ENCODE peak calls at places on chromosomes 13 and 19, in five cellular contexts. One of them, this sample, is unnamed.

GRCh38 chr13:72656357-72656756 is 71.1 kb downstream of the MZT1 start:
- DNase-seq in GM12865: no peak
- DNase-seq in choroid plexus epithelial cell: no peak
- DNase-seq in GM12864: no peak
- DNase-seq in colonic mucosa: no peak
- DNase-seq in this sample: no peak

GRCh38 chr19:8569066-8569761 is 8.0 kb downstream of the MYO1F start:
- DNase-seq in GM12864: peak; percentile 76
- DNase-seq in colonic mucosa: peak; percentile 38
- DNase-seq in GM12865: peak; percentile 96
- DNase-seq in choroid plexus epithelial cell: peak; percentile 98
- DNase-seq in this sample: peak; percentile 97

GRCh38 chr19:35381318-35381717 is 10.4 kb downstream of the GPR42 start:
- DNase-seq in GM12865: no peak
- DNase-seq in colonic mucosa: no peak
- DNase-seq in GM12864: no peak
- DNase-seq in choroid plexus epithelial cell: no peak
- DNase-seq in this sample: no peak

GRCh38 chr19:47113446-47114348 is at the start of gene ZC3H4:
- DNase-seq in choroid plexus epithelial cell: peak; percentile 95
- DNase-seq in GM12864: peak; percentile 83
- DNase-seq in colonic mucosa: peak; percentile 97
- DNase-seq in GM12865: peak; percentile 96
- DNase-seq in this sample: peak; percentile 89

GRCh38 chr19:19550454-19550842 is 12.4 kb downstream of the CILP2 start:
- DNase-seq in GM12864: no peak
- DNase-seq in choroid plexus epithelial cell: peak; percentile 53
- DNase-seq in GM12865: no peak
- DNase-seq in colonic mucosa: no peak
- DNase-seq in this sample: peak; percentile 73

GRCh38 chr19:52991484-52991883 is 22.2 kb upstream of the ERVV-1 start:
- DNase-seq in choroid plexus epithelial cell: peak; percentile 33
- DNase-seq in colonic mucosa: no peak
- DNase-seq in GM12864: no peak
- DNase-seq in GM12865: no peak
- DNase-seq in this sample: peak; percentile 63

GRCh38 chr13:91574756-91575155 is 176.3 kb downstream of the GPC5 start:
- DNase-seq in GM12864: no peak
- DNase-seq in choroid plexus epithelial cell: peak; percentile 28
- DNase-seq in colonic mucosa: no peak
- DNase-seq in GM12865: no peak
- DNase-seq in this sample: no peak

GRCh38 chr19:10517760-10518443 is 655 bp upstream of the S1PR5 start:
- DNase-seq in GM12865: no peak
- DNase-seq in colonic mucosa: no peak
- DNase-seq in GM12864: no peak
- DNase-seq in choroid plexus epithelial cell: peak; percentile 15
- DNase-seq in this sample: peak; percentile 25

GRCh38 chr13:23325191-23325590 is 108.3 kb downstream of the SACS start:
- DNase-seq in choroid plexus epithelial cell: no peak
- DNase-seq in GM12864: no peak
- DNase-seq in GM12865: peak; percentile 73
- DNase-seq in colonic mucosa: no peak
- DNase-seq in this sample: no peak

GRCh38 chr19:10270616-10271394 is at the start of gene ICAM1:
- DNase-seq in GM12865: peak; percentile 95
- DNase-seq in choroid plexus epithelial cell: peak; percentile 95
- DNase-seq in colonic mucosa: peak; percentile 77
- DNase-seq in GM12864: peak; percentile 67
- DNase-seq in this sample: peak; percentile 39

GRCh38 chr13:46317120-46317519 is 69.9 kb downstream of the RUBCNL start:
- DNase-seq in colonic mucosa: no peak
- DNase-seq in choroid plexus epithelial cell: peak; percentile 51
- DNase-seq in GM12864: no peak
- DNase-seq in GM12865: no peak
- DNase-seq in this sample: peak; percentile 45

GRCh38 chr13:108494991-108495661 is 134.3 kb upstream of the MYO16 start:
- DNase-seq in GM12865: no peak
- DNase-seq in colonic mucosa: no peak
- DNase-seq in choroid plexus epithelial cell: peak; percentile 26
- DNase-seq in GM12864: no peak
- DNase-seq in this sample: no peak

GRCh38 chr13:76885203-76886004 is 801 bp downstream of the KCTD12 start:
- DNase-seq in GM12865: peak; percentile 86
- DNase-seq in choroid plexus epithelial cell: peak; percentile 86
- DNase-seq in colonic mucosa: peak; percentile 83
- DNase-seq in GM12864: no peak
- DNase-seq in this sample: peak; percentile 66

GRCh38 chr13:101306773-101307172 is 109.5 kb downstream of the NALCN start:
- DNase-seq in GM12864: no peak
- DNase-seq in GM12865: no peak
- DNase-seq in choroid plexus epithelial cell: no peak
- DNase-seq in colonic mucosa: no peak
- DNase-seq in this sample: no peak
- H3K4me3 ChIP-seq in GM12864: no peak overlapping the region
- H3K4me3 ChIP-seq in GM12865: no peak overlapping the region
- H3K4me3 ChIP-seq in choroid plexus epithelial cell: no peak overlapping the region
- H3K4me3 ChIP-seq in colonic mucosa: no peak overlapping the region
- H3K4me3 ChIP-seq in this sample: no peak overlapping the region

GRCh38 chr19:49362048-49362925 is at the start of gene TEAD2:
- DNase-seq in GM12864: no peak
- DNase-seq in GM12865: no peak
- DNase-seq in choroid plexus epithelial cell: peak; percentile 25
- DNase-seq in colonic mucosa: peak; percentile 86
- DNase-seq in this sample: peak; percentile 46

GRCh38 chr19:49362926-49363264 is 679 bp upstream of the TEAD2 start:
- DNase-seq in choroid plexus epithelial cell: peak; percentile 36
- DNase-seq in GM12865: no peak
- DNase-seq in GM12864: no peak
- DNase-seq in colonic mucosa: peak; percentile 56
- DNase-seq in this sample: peak; percentile 33

GRCh38 chr19:49361438-49362047 is 673 bp downstream of the TEAD2 start:
- DNase-seq in colonic mucosa: peak; percentile 88
- DNase-seq in choroid plexus epithelial cell: peak; percentile 76
- DNase-seq in GM12864: no peak
- DNase-seq in GM12865: no peak
- DNase-seq in this sample: peak; percentile 81

GRCh38 chr19:49364083-49364687 is 508 bp downstream of the DKKL1 start:
- DNase-seq in GM12865: no peak
- DNase-seq in choroid plexus epithelial cell: no peak
- DNase-seq in colonic mucosa: no peak
- DNase-seq in GM12864: no peak
- DNase-seq in this sample: no peak

GRCh38 chr19:49363265-49364082 is at the start of gene DKKL1:
- DNase-seq in GM12864: peak; percentile 68
- DNase-seq in colonic mucosa: peak; percentile 100
- DNase-seq in choroid plexus epithelial cell: peak; percentile 100
- DNase-seq in GM12865: peak; percentile 89
- DNase-seq in this sample: peak; percentile 98
- TF ChIP-seq CTCF in GM12864: no peak
- TF ChIP-seq CTCF in colonic mucosa: no peak
- TF ChIP-seq CTCF in choroid plexus epithelial cell: peak; percentile 12
- TF ChIP-seq CTCF in GM12865: no peak
- TF ChIP-seq CTCF in this sample: peak; percentile 38

DNA sequence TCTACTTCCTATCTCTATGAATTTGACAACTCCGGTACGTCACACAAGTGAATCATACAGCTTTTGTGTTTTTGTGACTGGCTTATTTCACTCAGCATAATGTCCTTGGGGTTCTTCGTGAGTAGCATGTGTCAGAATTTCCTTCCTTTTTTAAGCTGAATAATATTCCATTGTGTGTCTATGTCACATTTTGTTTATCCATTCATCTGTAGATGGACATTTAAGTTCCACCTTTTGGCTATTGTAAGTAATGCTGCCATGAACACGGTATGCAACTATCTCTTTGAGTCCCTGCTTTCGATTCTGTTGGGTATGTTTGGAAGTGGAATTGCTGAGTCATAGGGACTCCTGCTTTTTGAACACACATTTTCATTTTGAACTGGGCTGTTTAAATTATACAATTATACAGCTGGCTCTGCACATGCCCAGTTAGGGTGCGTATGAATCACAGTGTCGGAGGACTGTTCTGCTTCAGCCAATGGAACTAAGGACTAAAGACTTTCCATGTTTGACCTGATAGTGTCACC is 43.0 kb upstream of the C13orf42 start:
- DNase-seq in choroid plexus epithelial cell: peak; percentile 55
- DNase-seq in colonic mucosa: no peak
- DNase-seq in GM12864: no peak
- DNase-seq in GM12865: no peak
- DNase-seq in this sample: peak; percentile 15
- H3K4me3 ChIP-seq in choroid plexus epithelial cell: no peak overlapping the region
- H3K4me3 ChIP-seq in colonic mucosa: no peak overlapping the region
- H3K4me3 ChIP-seq in GM12864: no peak overlapping the region
- H3K4me3 ChIP-seq in GM12865: no peak overlapping the region
- H3K4me3 ChIP-seq in this sample: no peak overlapping the region

DNA sequence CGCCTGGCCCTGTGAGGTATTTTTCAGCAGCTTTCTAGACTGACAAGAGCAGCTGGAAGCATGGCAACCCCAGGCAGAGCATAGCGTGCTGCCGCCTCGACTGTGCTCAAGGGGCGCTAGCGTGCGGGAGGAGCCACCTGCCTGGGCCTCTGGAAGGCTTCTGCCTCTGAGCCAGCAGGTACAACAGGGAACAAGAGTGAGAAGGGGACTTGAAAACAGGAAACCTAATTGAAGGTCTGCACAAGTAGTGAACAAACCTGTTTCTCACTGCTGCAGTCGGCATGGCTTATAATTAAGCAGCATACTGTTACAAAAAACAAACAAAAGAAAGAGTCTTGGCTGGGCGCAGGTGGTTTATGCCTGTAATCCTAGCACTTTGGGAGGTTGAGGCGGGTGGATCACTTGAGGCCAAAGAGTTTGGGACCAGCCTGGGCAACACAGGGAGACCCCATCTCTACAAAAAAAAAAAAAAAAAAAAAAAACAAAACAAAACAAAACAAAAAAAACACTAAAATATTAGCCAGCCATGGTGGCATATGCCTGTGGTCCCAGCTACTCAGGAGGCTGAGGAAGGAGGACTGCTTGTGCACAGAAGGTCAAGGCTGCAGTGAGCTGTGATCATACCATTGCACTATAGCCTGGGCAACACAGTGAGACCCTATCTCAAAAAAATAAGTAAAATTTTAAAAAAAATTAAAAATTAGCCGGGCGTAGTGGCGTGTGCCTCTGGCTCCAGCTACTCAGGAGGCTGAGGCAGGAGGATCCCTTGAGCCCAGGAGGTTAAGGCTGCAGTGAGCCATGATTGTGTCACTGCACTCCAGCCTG is 12.6 kb upstream of the GARRE1 start:
- DNase-seq in GM12865: peak; percentile 80
- DNase-seq in GM12864: no peak
- DNase-seq in choroid plexus epithelial cell: peak; percentile 39
- DNase-seq in colonic mucosa: peak; percentile 65
- DNase-seq in this sample: no peak
- TF ChIP-seq CTCF in GM12865: peak; percentile 76
- TF ChIP-seq CTCF in GM12864: peak; percentile 75
- TF ChIP-seq CTCF in choroid plexus epithelial cell: peak; percentile 56
- TF ChIP-seq CTCF in colonic mucosa: peak; percentile 26
- TF ChIP-seq CTCF in this sample: peak; percentile 13

GRCh38 chr13:99214691-99215090 is 14.0 kb downstream of the UBAC2 start:
- DNase-seq in choroid plexus epithelial cell: no peak
- DNase-seq in GM12865: no peak
- DNase-seq in GM12864: no peak
- DNase-seq in colonic mucosa: no peak
- DNase-seq in this sample: no peak
- H3K4me3 ChIP-seq in choroid plexus epithelial cell: no peak overlapping the region
- H3K4me3 ChIP-seq in GM12865: no peak overlapping the region
- H3K4me3 ChIP-seq in GM12864: no peak overlapping the region
- H3K4me3 ChIP-seq in colonic mucosa: no peak overlapping the region
- H3K4me3 ChIP-seq in this sample: no peak overlapping the region

GRCh38 chr19:50458396-50459066 is 17.8 kb upstream of the EMC10 start:
- DNase-seq in GM12865: no peak
- DNase-seq in choroid plexus epithelial cell: peak; percentile 39
- DNase-seq in colonic mucosa: no peak
- DNase-seq in GM12864: no peak
- DNase-seq in this sample: peak; percentile 39

GRCh38 chr19:50461066-50461875 is 15.0 kb upstream of the EMC10 start:
- DNase-seq in GM12865: peak; percentile 89
- DNase-seq in GM12864: peak; percentile 66
- DNase-seq in choroid plexus epithelial cell: peak; percentile 83
- DNase-seq in colonic mucosa: peak; percentile 65
- DNase-seq in this sample: peak; percentile 56

GRCh38 chr19:50459067-50459456 is 17.2 kb upstream of the EMC10 start:
- DNase-seq in colonic mucosa: no peak
- DNase-seq in GM12865: no peak
- DNase-seq in choroid plexus epithelial cell: no peak
- DNase-seq in GM12864: no peak
- DNase-seq in this sample: no peak

GRCh38 chr19:50459638-50460037 is 16.7 kb upstream of the EMC10 start:
- DNase-seq in GM12865: no peak
- DNase-seq in choroid plexus epithelial cell: no peak
- DNase-seq in GM12864: no peak
- DNase-seq in colonic mucosa: no peak
- DNase-seq in this sample: no peak

DNA sequence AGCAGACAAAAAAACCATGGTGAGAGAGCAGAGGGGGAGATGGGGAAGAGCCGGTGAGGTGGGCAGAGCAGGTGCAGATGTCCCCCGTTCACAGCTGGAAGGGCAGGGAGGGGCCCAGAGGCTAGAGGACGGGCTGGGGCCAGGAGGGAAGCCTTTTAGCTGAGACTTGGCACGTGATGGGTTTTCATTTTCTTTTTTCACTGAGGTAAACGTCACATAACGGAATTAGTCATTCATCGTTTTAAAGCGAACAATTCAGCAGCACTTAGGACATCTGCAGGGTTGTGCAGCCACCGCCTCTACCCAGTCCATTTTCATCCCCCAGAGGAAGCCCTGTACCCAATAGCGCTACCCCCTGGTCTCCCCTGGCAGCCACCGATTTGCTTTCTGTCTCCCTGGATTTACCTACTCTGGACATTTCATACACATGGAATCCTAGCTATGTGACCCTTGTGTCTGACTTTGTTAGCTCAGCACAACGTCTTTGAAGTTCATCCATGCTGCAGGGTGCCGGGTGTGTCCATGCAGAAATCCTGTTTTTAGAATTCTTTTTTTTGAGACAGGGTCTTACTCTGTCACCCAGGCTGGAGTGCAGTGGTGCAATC is 16.0 kb upstream of the EMC10 start:
- DNase-seq in choroid plexus epithelial cell: peak; percentile 73
- DNase-seq in colonic mucosa: no peak
- DNase-seq in GM12864: peak; percentile 83
- DNase-seq in GM12865: peak; percentile 91
- DNase-seq in this sample: peak; percentile 32
- TF ChIP-seq CTCF in choroid plexus epithelial cell: peak; percentile 32
- TF ChIP-seq CTCF in colonic mucosa: no peak
- TF ChIP-seq CTCF in GM12864: peak; percentile 51
- TF ChIP-seq CTCF in GM12865: peak; percentile 29
- TF ChIP-seq CTCF in this sample: no peak

This sample was measured in AG10803.